ENCODE peak calls at places on chromosomes 12 and 14, in four cellular contexts. One of them, this sample, is unnamed.

GRCh38 chr14:69694730-69695663 is 71.9 kb upstream of the SRSF5 start:
- DNase-seq in cardiac muscle cell: peak
- DNase-seq in heart left ventricle: no peak
- DNase-seq in foreskin fibroblast: no peak
- DNase-seq in this sample: no peak

GRCh38 chr14:56161658-56162057 is 43.4 kb downstream of the PELI2 start:
- DNase-seq in cardiac muscle cell: no peak
- DNase-seq in heart left ventricle: no peak
- DNase-seq in foreskin fibroblast: no peak
- DNase-seq in this sample: no peak

GRCh38 chr14:89634037-89634436 is 217.0 kb upstream of the FOXN3 start:
- DNase-seq in cardiac muscle cell: no peak
- DNase-seq in heart left ventricle: no peak
- DNase-seq in foreskin fibroblast: no peak
- DNase-seq in this sample: no peak

GRCh38 chr12:27460471-27460978 is 14.0 kb downstream of the SMCO2 start:
- DNase-seq in cardiac muscle cell: peak
- DNase-seq in heart left ventricle: no peak
- DNase-seq in foreskin fibroblast: no peak
- DNase-seq in this sample: no peak

GRCh38 chr14:40398981-40399380 is 966.7 kb upstream of the FBXO33 start:
- DNase-seq in cardiac muscle cell: no peak
- DNase-seq in heart left ventricle: no peak
- DNase-seq in foreskin fibroblast: no peak
- DNase-seq in this sample: no peak

GRCh38 chr12:32181498-32182175 is 75.0 kb downstream of the BICD1 start:
- DNase-seq in cardiac muscle cell: no peak
- DNase-seq in heart left ventricle: no peak
- DNase-seq in foreskin fibroblast: no peak
- DNase-seq in this sample: no peak

GRCh38 chr12:72261885-72262284 is 10.3 kb upstream of the TRHDE start:
- DNase-seq in cardiac muscle cell: no peak
- DNase-seq in heart left ventricle: no peak
- DNase-seq in foreskin fibroblast: no peak
- DNase-seq in this sample: no peak

GRCh38 chr14:103129301-103130016 is 6.2 kb downstream of the TNFAIP2 start:
- DNase-seq in cardiac muscle cell: no peak
- DNase-seq in heart left ventricle: no peak
- DNase-seq in foreskin fibroblast: no peak
- DNase-seq in this sample: no peak

GRCh38 chr12:91974541-91974940 is 171.1 kb downstream of the BTG1 start:
- DNase-seq in cardiac muscle cell: no peak
- DNase-seq in heart left ventricle: no peak
- DNase-seq in foreskin fibroblast: peak
- DNase-seq in this sample: no peak

GRCh38 chr12:131988054-131988796 is 38.5 kb downstream of the EP400 start:
- DNase-seq in cardiac muscle cell: no peak
- DNase-seq in heart left ventricle: no peak
- DNase-seq in foreskin fibroblast: no peak
- DNase-seq in this sample: no peak

GRCh38 chr14:29814153-29815057 is 113.2 kb downstream of the PRKD1 start:
- DNase-seq in cardiac muscle cell: peak
- DNase-seq in heart left ventricle: peak
- DNase-seq in foreskin fibroblast: no peak
- DNase-seq in this sample: peak

GRCh38 chr12:74334770-74335169 is 202.9 kb upstream of the ATXN7L3B start:
- DNase-seq in cardiac muscle cell: peak
- DNase-seq in heart left ventricle: no peak
- DNase-seq in foreskin fibroblast: peak
- DNase-seq in this sample: no peak

GRCh38 chr12:17592472-17592871 is 497.5 kb downstream of the RERGL start:
- DNase-seq in cardiac muscle cell: no peak
- DNase-seq in heart left ventricle: no peak
- DNase-seq in foreskin fibroblast: no peak
- DNase-seq in this sample: no peak

GRCh38 chr12:71702590-71702989 is 16.7 kb downstream of the TMEM19 start:
- DNase-seq in cardiac muscle cell: no peak
- DNase-seq in heart left ventricle: no peak
- DNase-seq in foreskin fibroblast: peak
- DNase-seq in this sample: no peak

GRCh38 chr12:49912846-49913245 is 9.1 kb upstream of the FAIM2 start:
- DNase-seq in cardiac muscle cell: no peak
- DNase-seq in heart left ventricle: no peak
- DNase-seq in foreskin fibroblast: no peak
- DNase-seq in this sample: no peak

GRCh38 chr14:57526942-57527341 is 33.3 kb upstream of the CCDC198 start:
- DNase-seq in cardiac muscle cell: no peak
- DNase-seq in heart left ventricle: no peak
- DNase-seq in foreskin fibroblast: no peak
- DNase-seq in this sample: peak

GRCh38 chr14:92780444-92780843 is 13.7 kb upstream of the GOLGA5 start:
- DNase-seq in cardiac muscle cell: peak
- DNase-seq in heart left ventricle: no peak
- DNase-seq in foreskin fibroblast: peak
- DNase-seq in this sample: no peak

GRCh38 chr14:104973215-104974145 is 4.7 kb downstream of the AHNAK2 start:
- DNase-seq in cardiac muscle cell: peak
- DNase-seq in heart left ventricle: no peak
- DNase-seq in foreskin fibroblast: peak
- DNase-seq in this sample: peak

GRCh38 chr12:4036872-4037271 is 163.7 kb upstream of the PARP11 start:
- DNase-seq in cardiac muscle cell: no peak
- DNase-seq in heart left ventricle: no peak
- DNase-seq in foreskin fibroblast: no peak
- DNase-seq in this sample: no peak

DNA sequence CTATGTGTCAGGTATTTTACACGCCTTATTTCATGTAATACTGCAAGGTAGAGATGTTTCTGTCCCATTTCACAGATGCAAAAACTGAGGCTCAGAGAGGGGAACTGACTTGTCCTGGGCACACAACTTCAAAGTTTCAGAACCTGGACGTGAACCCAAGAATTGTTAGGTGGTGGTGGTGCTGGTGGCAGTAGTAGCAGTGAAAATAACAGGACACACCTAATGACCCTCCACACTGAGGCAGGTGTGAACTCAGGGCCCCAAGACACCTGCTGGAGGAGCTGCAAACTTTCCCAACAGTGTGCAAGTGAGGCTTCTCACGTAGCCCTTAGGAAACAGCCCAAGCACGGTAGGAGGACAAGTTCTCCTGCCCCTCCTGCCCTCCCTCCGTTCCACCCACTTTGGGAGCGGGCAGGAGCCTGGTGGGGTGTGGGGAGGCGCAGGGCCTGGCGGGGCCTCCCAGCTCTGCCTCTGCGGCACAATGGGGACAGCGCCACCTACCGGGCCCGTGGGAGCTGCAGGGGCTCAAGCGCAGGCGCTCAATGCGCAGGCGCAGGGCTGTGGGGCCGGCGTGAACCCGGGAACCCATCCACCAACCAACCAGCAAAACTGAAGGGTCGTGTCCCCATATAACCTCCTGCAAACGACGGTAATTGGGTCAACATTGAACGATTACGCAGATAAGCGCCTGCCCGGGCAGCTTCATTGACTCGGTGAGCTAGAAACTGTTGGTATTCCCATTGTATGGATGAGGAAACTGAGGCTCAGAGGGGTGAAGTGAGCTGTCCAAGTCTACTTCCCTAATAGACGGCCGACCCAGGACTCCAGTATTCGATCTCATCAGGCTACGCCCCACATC is 12.0 kb upstream of the TRPV4 start:
- DNase-seq in cardiac muscle cell: peak
- DNase-seq in heart left ventricle: peak
- DNase-seq in foreskin fibroblast: peak
- DNase-seq in this sample: peak
- TF ChIP-seq CTCF in cardiac muscle cell: peak
- TF ChIP-seq CTCF in heart left ventricle: peak
- TF ChIP-seq CTCF in foreskin fibroblast: peak
- TF ChIP-seq CTCF in this sample: peak

DNA sequence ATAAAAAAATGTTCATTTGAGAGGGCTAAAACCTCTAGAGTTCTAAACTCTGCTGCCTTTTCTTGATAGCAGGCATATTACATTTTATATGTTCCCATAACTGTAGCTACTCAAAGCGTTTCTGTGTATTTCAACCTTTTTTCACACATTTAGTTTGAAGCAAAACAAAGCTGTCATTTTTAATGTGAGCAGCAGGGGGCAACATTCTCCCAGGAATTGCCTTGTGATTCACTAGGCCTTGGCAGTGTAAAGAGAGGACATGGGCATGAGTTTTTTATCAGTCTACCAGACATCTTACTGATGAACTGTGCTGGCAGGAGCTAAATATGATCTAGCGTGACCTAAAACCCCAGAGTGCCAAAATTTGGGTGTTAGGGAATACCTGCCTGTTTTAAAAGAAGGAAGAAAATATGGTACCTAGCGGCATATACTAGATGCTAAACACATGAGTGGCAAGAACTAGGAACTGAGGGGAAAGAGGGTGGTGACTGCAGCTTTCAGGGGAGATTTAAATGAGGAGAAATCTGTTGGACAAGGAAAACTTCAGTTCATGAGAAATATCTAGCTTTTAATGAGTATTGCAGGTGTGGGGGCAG is 65.3 kb downstream of the IFT43 start:
- DNase-seq in cardiac muscle cell: peak
- DNase-seq in heart left ventricle: peak
- DNase-seq in foreskin fibroblast: peak
- DNase-seq in this sample: peak
- TF ChIP-seq CTCF in cardiac muscle cell: peak
- TF ChIP-seq CTCF in heart left ventricle: peak
- TF ChIP-seq CTCF in foreskin fibroblast: peak
- TF ChIP-seq CTCF in this sample: peak

GRCh38 chr12:64240781-64241180 is 18.7 kb upstream of the KICS2 start:
- DNase-seq in cardiac muscle cell: no peak
- DNase-seq in heart left ventricle: no peak
- DNase-seq in foreskin fibroblast: no peak
- DNase-seq in this sample: no peak

GRCh38 chr12:64232201-64232600 is 10.1 kb upstream of the KICS2 start:
- DNase-seq in cardiac muscle cell: no peak
- DNase-seq in heart left ventricle: no peak
- DNase-seq in foreskin fibroblast: no peak
- DNase-seq in this sample: no peak

GRCh38 chr12:64237382-64237781 is 15.3 kb upstream of the KICS2 start:
- DNase-seq in cardiac muscle cell: no peak
- DNase-seq in heart left ventricle: no peak
- DNase-seq in foreskin fibroblast: no peak
- DNase-seq in this sample: no peak

DNA sequence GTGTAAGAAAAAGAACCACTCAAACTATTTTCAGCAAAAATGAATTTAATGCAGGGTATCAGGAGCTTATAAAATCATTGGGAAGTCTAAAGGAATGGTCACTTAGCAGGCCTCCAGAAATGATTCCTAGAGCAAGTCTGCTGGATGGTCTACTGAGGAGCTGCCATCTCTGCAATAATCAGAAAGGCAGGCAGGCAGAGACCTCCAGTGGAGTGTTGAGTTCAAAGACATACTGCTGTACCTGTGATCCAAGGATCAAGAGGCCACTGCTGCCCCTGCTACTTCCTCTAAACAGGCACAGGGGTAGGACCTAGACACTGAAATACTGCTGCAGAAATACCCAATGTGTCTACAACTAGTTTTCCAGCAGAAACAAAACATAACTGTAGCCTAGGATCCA is 14.5 kb upstream of the KICS2 start:
- DNase-seq in cardiac muscle cell: peak
- DNase-seq in heart left ventricle: no peak
- DNase-seq in foreskin fibroblast: no peak
- DNase-seq in this sample: no peak
- TF ChIP-seq CTCF in cardiac muscle cell: peak
- TF ChIP-seq CTCF in heart left ventricle: no peak
- TF ChIP-seq CTCF in foreskin fibroblast: peak
- TF ChIP-seq CTCF in this sample: no peak

GRCh38 chr12:115485967-115486366 is 791.5 kb downstream of the MED13L start:
- DNase-seq in cardiac muscle cell: no peak
- DNase-seq in heart left ventricle: no peak
- DNase-seq in foreskin fibroblast: no peak
- DNase-seq in this sample: no peak

GRCh38 chr12:115478505-115478904 is 794.5 kb upstream of the TBX3 start:
- DNase-seq in cardiac muscle cell: no peak
- DNase-seq in heart left ventricle: no peak
- DNase-seq in foreskin fibroblast: no peak
- DNase-seq in this sample: no peak

GRCh38 chr12:115485503-115485902 is 792.0 kb downstream of the MED13L start:
- DNase-seq in cardiac muscle cell: no peak
- DNase-seq in heart left ventricle: no peak
- DNase-seq in foreskin fibroblast: no peak
- DNase-seq in this sample: no peak

DNA sequence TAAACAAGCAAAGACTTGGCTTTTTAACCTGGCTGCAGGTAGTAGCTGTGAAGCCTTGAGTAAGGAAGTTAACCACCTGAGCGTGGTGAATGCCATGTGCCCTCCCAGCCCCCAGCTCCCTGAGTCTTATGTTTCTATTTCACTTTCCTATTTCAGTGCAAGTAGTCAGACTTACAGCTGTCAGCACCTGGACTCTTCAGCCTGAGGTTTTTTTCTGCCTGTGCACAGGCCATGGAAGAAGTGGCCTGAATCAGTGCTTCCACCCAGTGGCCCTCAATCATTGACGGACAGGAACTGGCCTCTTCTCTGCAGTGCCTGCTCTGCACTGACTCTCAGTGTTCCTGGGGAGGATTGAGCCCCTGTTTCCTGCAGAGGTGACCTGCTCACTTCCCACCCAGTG is 796.4 kb downstream of the MED13L start:
- DNase-seq in cardiac muscle cell: no peak
- DNase-seq in heart left ventricle: no peak
- DNase-seq in foreskin fibroblast: no peak
- DNase-seq in this sample: no peak
- TF ChIP-seq CTCF in cardiac muscle cell: no peak
- TF ChIP-seq CTCF in heart left ventricle: no peak
- TF ChIP-seq CTCF in foreskin fibroblast: no peak
- TF ChIP-seq CTCF in this sample: no peak

GRCh38 chr12:108855284-108856169 is 1.9 kb downstream of the SSH1 start:
- DNase-seq in cardiac muscle cell: peak
- DNase-seq in heart left ventricle: no peak
- DNase-seq in foreskin fibroblast: no peak
- DNase-seq in this sample: no peak

GRCh38 chr12:108854453-108855283 is 2.7 kb downstream of the SSH1 start:
- DNase-seq in cardiac muscle cell: peak
- DNase-seq in heart left ventricle: peak
- DNase-seq in foreskin fibroblast: peak
- DNase-seq in this sample: peak

GRCh38 chr12:108852674-108853073 is 4.7 kb downstream of the SSH1 start:
- DNase-seq in cardiac muscle cell: peak
- DNase-seq in heart left ventricle: no peak
- DNase-seq in foreskin fibroblast: no peak
- DNase-seq in this sample: no peak

GRCh38 chr12:108853426-108853825 is 4.0 kb downstream of the SSH1 start:
- DNase-seq in cardiac muscle cell: no peak
- DNase-seq in heart left ventricle: no peak
- DNase-seq in foreskin fibroblast: no peak
- DNase-seq in this sample: no peak

DNA sequence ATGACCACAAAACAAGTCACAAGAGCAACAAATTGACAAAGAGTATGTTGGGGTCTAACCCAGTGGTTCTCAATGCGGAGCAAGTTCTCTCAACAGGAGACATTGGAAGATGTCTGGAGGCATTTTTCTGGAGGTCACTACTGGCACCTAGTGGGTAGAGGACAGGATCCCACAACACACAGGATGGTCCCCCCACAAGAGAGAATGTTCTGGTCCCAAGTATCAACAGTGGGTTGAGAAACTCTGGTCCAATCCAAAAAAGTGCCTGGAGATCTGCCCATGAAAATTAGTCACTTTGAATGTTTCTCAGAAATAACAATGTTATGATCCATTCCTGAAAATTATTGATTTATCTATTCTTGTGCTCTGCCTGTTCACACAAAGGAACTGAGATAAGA is 3.3 kb downstream of the SSH1 start:
- DNase-seq in cardiac muscle cell: peak
- DNase-seq in heart left ventricle: peak
- DNase-seq in foreskin fibroblast: peak
- DNase-seq in this sample: no peak
- TF ChIP-seq CTCF in cardiac muscle cell: peak
- TF ChIP-seq CTCF in heart left ventricle: peak
- TF ChIP-seq CTCF in foreskin fibroblast: peak
- TF ChIP-seq CTCF in this sample: no peak

This sample was measured in body of pancreas.